ENCODE peak calls at places on chromosomes 3 and 15, in six cellular contexts. F is NCI-H524, A is astrocyte of the spinal cord, Q is endothelial cell of umbilical vein, L is A549, Y is amniotic stem cell. C is an unnamed sample.

GRCh38 chr3:33104803-33105202 is 7.9 kb upstream of the GLB1 start:
- DNase-seq in F (no peak), A (no peak), Q (no peak), L (no peak), Y (no peak), C (no peak)

GRCh38 chr3:140816804-140817203 is 124.8 kb upstream of the SLC25A36 start:
- DNase-seq in F (no peak), A (no peak), Q (no peak), L (no peak), Y (no peak), C (no peak)

GRCh38 chr3:52472239-52472783 is 16.9 kb downstream of the NISCH start:
- DNase-seq in F (no peak), A (no peak), Q (no peak), L (no peak), Y (no peak), C (no peak)

GRCh38 chr3:48594431-48595049 is 589 bp downstream of the COL7A1 start:
- DNase-seq in F (no peak), A (no peak), Q (no peak), L (peak), Y (no peak), C (peak)

GRCh38 chr3:72383896-72384295 is 464.3 kb downstream of the SHQ1 start:
- DNase-seq in F (no peak), A (no peak), Q (no peak), L (no peak), Y (no peak), C (no peak)

GRCh38 chr3:195546130-195546560 is 3.0 kb upstream of the PPP1R2 start:
- DNase-seq in F (no peak), A (peak), Q (peak), L (peak), Y (peak), C (peak)

GRCh38 chr15:71444866-71445590 is 329.8 kb downstream of the THSD4 start:
- DNase-seq in F (no peak), A (no peak), Q (no peak), L (peak), Y (no peak), C (no peak)

GRCh38 chr3:48215466-48215865 is 7.8 kb upstream of the CAMP start:
- DNase-seq in F (no peak), A (no peak), Q (no peak), L (no peak), Y (no peak), C (no peak)

GRCh38 chr3:95120921-95121320 is 1058.1 kb downstream of the NSUN3 start:
- DNase-seq in F (no peak), A (no peak), Q (no peak), L (no peak), Y (no peak), C (no peak)

GRCh38 chr15:90594297-90594696 is 64.6 kb downstream of the CRTC3 start:
- DNase-seq in F (no peak), A (no peak), Q (peak), L (peak), Y (no peak), C (no peak)

GRCh38 chr15:100690032-100690785 is 87.8 kb downstream of the ASB7 start:
- DNase-seq in F (no peak), A (no peak), Q (no peak), L (no peak), Y (no peak), C (no peak)

GRCh38 chr3:41199866-41200668 is 762 bp downstream of the CTNNB1 start:
- DNase-seq in F (no peak), A (peak), Q (peak), L (no peak), Y (no peak), C (peak)

GRCh38 chr3:194404365-194405140 is 5.5 kb upstream of the GP5 start:
- DNase-seq in F (no peak), A (peak), Q (peak), L (peak), Y (peak), C (no peak)

GRCh38 chr3:163622384-163622783 is 1455.9 kb downstream of the SI start:
- DNase-seq in F (peak), A (no peak), Q (no peak), L (peak), Y (no peak), C (no peak)

GRCh38 chr15:94576889-94577533 is 345.6 kb downstream of the MCTP2 start:
- DNase-seq in F (no peak), A (no peak), Q (peak), L (peak), Y (no peak), C (peak)

GRCh38 chr3:104546301-104546700 is 820.4 kb upstream of the ALCAM start:
- DNase-seq in F (no peak), A (no peak), Q (no peak), L (no peak), Y (no peak), C (no peak)

GRCh38 chr3:14810070-14810732 is 8.6 kb upstream of the FGD5 start:
- DNase-seq in F (no peak), A (no peak), Q (peak), L (no peak), Y (no peak), C (no peak)

GRCh38 chr3:134810850-134811249 is 15.8 kb downstream of the EPHB1 start:
- DNase-seq in F (no peak), A (no peak), Q (no peak), L (no peak), Y (no peak), C (no peak)

GRCh38 chr3:123180791-123181190 is 21.0 kb upstream of the SEC22A start:
- DNase-seq in F (no peak), A (no peak), Q (no peak), L (no peak), Y (no peak), C (no peak)

GRCh38 chr3:124923833-124924232 is 10.7 kb downstream of the MUC13 start:
- DNase-seq in F (no peak), A (no peak), Q (no peak), L (peak), Y (no peak), C (no peak)

GRCh38 chr3:128347282-128347681 is 119.4 kb downstream of the DNAJB8 start:
- DNase-seq in F (no peak), A (no peak), Q (no peak), L (no peak), Y (no peak), C (no peak)

GRCh38 chr3:155386306-155386705 is 92.8 kb upstream of the STRIT1 start:
- DNase-seq in F (no peak), A (no peak), Q (no peak), L (no peak), Y (no peak), C (no peak)

GRCh38 chr15:40436116-40436891 is 4.4 kb upstream of the BAHD1 start:
- DNase-seq in F (no peak), A (no peak), Q (no peak), L (no peak), Y (no peak), C (no peak)

GRCh38 chr3:5390221-5390620 is 202.7 kb downstream of the EDEM1 start:
- DNase-seq in F (no peak), A (no peak), Q (no peak), L (no peak), Y (no peak), C (no peak)

GRCh38 chr15:86743283-86743903 is 663.7 kb downstream of the AGBL1 start:
- DNase-seq in F (peak), A (no peak), Q (no peak), L (peak), Y (no peak), C (peak)

GRCh38 chr3:139319428-139320402 is 24.1 kb upstream of the MRPS22 start:
- DNase-seq in F (no peak), A (no peak), Q (peak), L (peak), Y (no peak), C (no peak)

GRCh38 chr3:37386627-37387230 is 212.3 kb upstream of the LRRFIP2 start:
- DNase-seq in F (no peak), A (no peak), Q (no peak), L (no peak), Y (no peak), C (no peak)

GRCh38 chr15:25673972-25674371 is 189.2 kb downstream of the ATP10A start:
- DNase-seq in F (no peak), A (no peak), Q (no peak), L (no peak), Y (no peak), C (no peak)

GRCh38 chr15:62732078-62732477 is 310.5 kb upstream of the TPM1 start:
- DNase-seq in F (no peak), A (no peak), Q (no peak), L (no peak), Y (no peak), C (no peak)

GRCh38 chr15:80898040-80898439 is 91.6 kb downstream of the MESD start:
- DNase-seq in F (no peak), A (no peak), Q (no peak), L (no peak), Y (no peak), C (no peak)

GRCh38 chr3:186506846-186507245 is 37.3 kb downstream of the CRYGS start:
- DNase-seq in F (no peak), A (peak), Q (no peak), L (no peak), Y (no peak), C (no peak)

GRCh38 chr3:171528102-171528501 is 67.9 kb upstream of the TNIK start:
- DNase-seq in F (no peak), A (no peak), Q (no peak), L (no peak), Y (no peak), C (no peak)

GRCh38 chr15:42155546-42156265 is 730 bp downstream of the PLA2G4F start:
- DNase-seq in F (no peak), A (no peak), Q (no peak), L (no peak), Y (no peak), C (no peak)

GRCh38 chr3:142165194-142165593 is 15.8 kb upstream of the TFDP2 start:
- DNase-seq in F (no peak), A (no peak), Q (no peak), L (no peak), Y (no peak), C (peak)

GRCh38 chr15:65396283-65396964 is 18.6 kb upstream of the IGDCC3 start:
- DNase-seq in F (no peak), A (no peak), Q (no peak), L (no peak), Y (no peak), C (no peak)

GRCh38 chr3:65963787-65964707 is 74.7 kb downstream of the MAGI1 start:
- DNase-seq in F (no peak), A (peak), Q (peak), L (peak), Y (peak), C (no peak)

C was measured in SJSA1.